ENCODE peak calls at places on chromosome 16, in four cellular contexts. Q is WERI-Rb-1, M is lung, E is DND-41. I is an unnamed sample.

GRCh38 chr16:20878682-20879147 is 21.4 kb downstream of the DCUN1D3 start:
- DNase-seq in E (no peak), M (no peak), Q (no peak), I (no peak)

GRCh38 chr16:84513111-84514065 is 8.9 kb upstream of the MEAK7 start:
- DNase-seq in Q (peak; percentile 34), E (no peak), M (no peak), I (no peak)

GRCh38 chr16:81532491-81533174 is 88.0 kb downstream of the CMIP start:
- DNase-seq in M (no peak), E (no peak), Q (no peak), I (no peak)

GRCh38 chr16:50603206-50604064 is 55.2 kb downstream of the NKD1 start:
- DNase-seq in E (peak; percentile 29), Q (no peak), M (no peak), I (no peak)

GRCh38 chr16:89945654-89946053 is 2.9 kb upstream of the DEF8 start:
- DNase-seq in E (no peak), Q (no peak), M (peak; percentile 52), I (no peak)

GRCh38 chr16:23134274-23134673 is 15.0 kb downstream of the USP31 start:
- DNase-seq in E (no peak), Q (no peak), M (no peak), I (no peak)

GRCh38 chr16:26806641-26807040 is 260.1 kb upstream of the C16orf82 start:
- DNase-seq in E (no peak), Q (no peak), M (no peak), I (no peak)

GRCh38 chr16:29784157-29784556 is 6.1 kb downstream of the ZG16 start:
- DNase-seq in Q (no peak), E (no peak), M (no peak), I (no peak)

GRCh38 chr16:89737341-89738071 is 16.2 kb downstream of the ZNF276 start:
- DNase-seq in Q (no peak), E (peak; percentile 36), M (no peak), I (peak; percentile 71)

GRCh38 chr16:29146266-29146665 is 161.4 kb downstream of the LAT start:
- DNase-seq in M (no peak), Q (no peak), E (no peak), I (no peak)

GRCh38 chr16:81608515-81609209 is 164.1 kb downstream of the CMIP start:
- DNase-seq in Q (no peak), M (no peak), E (no peak), I (no peak)

GRCh38 chr16:31148281-31148728 is 1.6 kb downstream of the PRSS36 start:
- DNase-seq in M (peak; percentile 79), E (no peak), Q (no peak), I (no peak)

GRCh38 chr16:89383095-89384003 is 107.0 kb downstream of the ANKRD11 start:
- DNase-seq in M (peak; percentile 62), Q (peak; percentile 36), E (no peak), I (no peak)

GRCh38 chr16:9457215-9457614 is 365.8 kb downstream of the HAPSTR1 start:
- DNase-seq in E (no peak), Q (no peak), M (no peak), I (no peak)

GRCh38 chr16:10558746-10559641 is 21.4 kb downstream of the EMP2 start:
- DNase-seq in E (no peak), Q (no peak), M (peak; percentile 54), I (no peak)
- H3K4me3 ChIP-seq in E (no peak overlapping the region), Q (no peak overlapping the region), M (no peak overlapping the region), I (no peak overlapping the region)

DNA sequence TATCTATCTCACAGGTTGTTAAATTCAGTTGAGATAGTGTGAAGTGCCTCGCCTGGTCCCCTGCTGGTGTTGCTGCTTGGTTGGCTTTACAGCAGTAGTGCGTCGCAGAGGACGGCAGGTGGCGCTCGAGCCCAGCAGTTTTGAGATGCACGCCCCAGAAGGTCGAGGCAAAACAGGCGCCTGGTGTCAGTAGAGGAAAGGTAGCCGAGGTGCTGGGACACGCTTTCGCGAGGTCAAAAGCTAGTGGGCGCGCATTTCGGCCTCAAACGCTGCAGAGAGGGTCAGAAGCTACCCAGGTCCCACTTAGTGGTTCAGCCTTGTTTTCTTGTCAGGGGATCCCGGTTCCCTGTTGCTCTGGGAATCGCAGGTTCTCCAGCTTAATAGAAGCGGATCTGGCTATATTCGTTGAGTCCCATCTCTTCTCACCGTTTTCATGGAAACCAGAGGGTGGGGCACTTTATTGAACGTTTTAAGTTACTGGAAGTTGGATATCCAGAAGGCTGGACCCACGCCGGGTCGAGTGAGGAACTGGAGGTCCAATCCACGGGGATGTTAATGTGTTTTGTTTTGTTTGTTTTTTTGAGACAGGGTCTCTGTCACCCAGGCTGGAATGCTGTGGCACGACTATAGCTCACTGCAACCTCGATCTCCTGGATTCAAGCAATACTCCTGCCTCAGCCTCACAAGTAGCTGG is 10.3 kb upstream of the ZFP90 start:
- DNase-seq in M (peak; percentile 88), E (peak; percentile 88), Q (peak; percentile 87), I (peak; percentile 83)
- H3K4me3 ChIP-seq in M (no peak overlapping the region), E (no peak overlapping the region), Q (no peak overlapping the region), I (no peak overlapping the region)

GRCh38 chr16:46882304-46882939 is 1.7 kb upstream of the GPT2 start:
- DNase-seq in M (no peak), Q (no peak), E (no peak), I (no peak)
- H3K4me3 ChIP-seq in M (no peak overlapping the region), Q (no peak overlapping the region), E (no peak overlapping the region), I (no peak overlapping the region)

DNA sequence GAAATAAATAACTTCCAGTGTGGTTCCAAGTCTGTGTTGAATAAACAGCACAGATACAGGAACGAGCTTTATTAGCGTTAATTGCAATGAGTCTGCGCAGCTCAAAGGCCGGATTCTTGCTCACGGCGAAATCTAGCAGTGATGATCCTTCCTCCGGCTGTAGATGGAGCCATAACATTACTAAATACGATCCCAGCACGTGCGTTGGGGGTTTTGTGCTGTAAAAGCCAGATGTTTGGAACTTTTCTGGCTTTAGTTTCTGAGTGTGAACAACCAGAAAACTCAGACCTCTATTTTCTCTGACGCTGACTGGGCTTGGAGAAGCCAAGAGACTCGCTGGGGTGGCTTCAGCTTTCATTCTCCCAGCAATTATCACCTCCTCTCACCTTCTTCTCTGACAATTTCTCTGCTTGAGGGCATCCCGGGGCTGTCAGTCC is 47.0 kb upstream of the AKTIP start:
- DNase-seq in Q (peak; percentile 41), M (peak; percentile 62), E (peak; percentile 81), I (peak; percentile 50)
- H3K4me3 ChIP-seq in Q (no peak overlapping the region), M (no peak overlapping the region), E (no peak overlapping the region), I (no peak overlapping the region)

DNA sequence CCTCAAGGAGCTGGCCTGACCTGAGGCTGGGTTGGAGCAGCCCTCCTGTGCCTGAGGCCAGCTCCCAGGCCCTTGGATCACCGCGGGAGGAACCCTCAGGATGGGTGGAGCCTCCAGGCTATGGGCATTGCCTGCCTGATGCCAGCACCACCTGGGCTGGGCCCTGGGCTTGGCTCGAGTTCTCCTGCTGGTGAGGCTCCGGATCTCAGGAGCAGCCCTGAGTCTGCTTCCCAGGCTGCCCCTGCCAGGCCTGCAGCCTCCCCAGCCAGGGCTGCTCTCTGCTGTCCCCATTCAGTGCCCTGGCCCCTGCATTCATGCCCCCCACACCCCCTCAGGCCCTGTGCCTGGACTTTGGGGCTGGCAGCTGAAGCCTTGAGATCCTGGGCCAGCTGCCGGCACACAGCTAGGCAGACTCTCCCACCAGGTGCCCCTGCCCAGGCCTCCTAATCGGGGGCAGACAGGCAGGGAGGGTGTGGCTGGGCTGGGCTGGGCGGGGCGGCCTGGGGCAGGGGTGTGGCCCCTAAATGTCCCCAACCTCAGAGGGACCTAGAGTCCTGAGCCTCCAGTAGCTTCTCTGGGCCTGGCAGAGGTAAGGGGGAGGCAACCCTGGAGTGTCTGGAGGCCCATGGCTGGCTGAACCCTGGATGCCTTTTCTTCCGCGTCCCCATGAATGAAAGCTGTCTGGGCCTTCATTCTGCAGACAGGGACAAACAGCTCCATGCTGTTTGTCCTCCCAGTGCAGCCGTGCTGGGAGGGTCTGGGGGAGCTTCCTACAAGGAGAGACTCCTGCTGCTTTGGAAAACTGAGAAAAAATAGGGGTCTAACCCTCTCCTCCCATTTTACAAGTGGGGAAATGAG is 1.1 kb upstream of the PIGQ start:
- DNase-seq in Q (no peak), E (no peak), M (no peak), I (no peak)
- H3K4me3 ChIP-seq in Q (no peak overlapping the region), E (peak overlapping the region; percentile 68), M (no peak overlapping the region), I (peak overlapping the region; percentile 72)

GRCh38 chr16:24138024-24138423 is 118.1 kb upstream of the CACNG3 start:
- DNase-seq in Q (no peak), M (no peak), E (no peak), I (no peak)
- H3K4me3 ChIP-seq in Q (no peak overlapping the region), M (no peak overlapping the region), E (no peak overlapping the region), I (no peak overlapping the region)

DNA sequence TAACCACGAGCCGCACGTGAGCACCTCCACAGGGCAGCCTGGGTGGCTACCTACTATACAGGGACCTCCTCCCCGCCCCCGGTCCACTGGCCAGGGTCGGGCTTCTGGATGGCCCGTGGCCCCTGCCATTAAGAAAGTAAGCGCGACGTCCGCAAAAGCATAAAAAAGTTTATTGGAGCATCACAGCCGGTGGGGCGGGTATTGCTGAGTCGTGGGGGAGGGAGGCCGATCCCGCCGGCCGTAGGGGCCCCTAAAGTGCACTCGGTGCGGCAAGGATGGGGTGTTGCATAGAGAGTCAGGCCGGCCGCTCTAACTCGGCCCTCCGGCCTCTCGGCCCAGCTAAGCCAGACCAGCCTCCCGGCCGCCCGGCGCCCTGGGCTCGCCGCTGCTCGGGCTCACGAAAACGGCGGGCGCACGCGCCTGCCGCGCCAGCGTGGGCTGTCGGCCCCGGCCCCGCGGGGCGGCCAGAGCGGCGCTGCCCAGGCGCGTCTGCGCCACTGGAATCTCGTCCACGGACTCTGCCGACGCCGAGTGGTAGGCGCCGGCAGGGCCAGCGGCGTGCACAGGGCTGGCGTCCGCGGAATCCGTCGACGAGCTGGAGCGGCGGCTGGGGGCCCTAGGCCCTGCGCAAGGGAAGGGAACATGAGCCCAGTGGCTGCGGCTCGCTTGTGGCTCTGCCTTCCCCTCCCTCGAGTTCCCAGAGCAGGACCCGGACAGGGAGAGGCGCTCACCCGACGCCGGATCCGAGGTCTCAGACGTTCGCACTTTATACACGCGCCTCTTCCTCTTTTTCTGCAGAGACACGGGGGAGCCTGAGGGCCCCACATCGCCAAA is 1.2 kb upstream of the TPPP3 start:
- DNase-seq in M (no peak), E (no peak), Q (no peak), I (no peak)
- H3K4me3 ChIP-seq in M (no peak overlapping the region), E (no peak overlapping the region), Q (no peak overlapping the region), I (no peak overlapping the region)

GRCh38 chr16:52547834-52548215 is 882 bp upstream of the TOX3 start:
- DNase-seq in Q (no peak), M (no peak), E (no peak), I (no peak)

GRCh38 chr16:52547001-52547833 is at the start of gene TOX3:
- DNase-seq in M (no peak), E (no peak), Q (peak; percentile 61), I (no peak)

GRCh38 chr16:52546291-52546941 is 527 bp downstream of the TOX3 start:
- DNase-seq in M (no peak), Q (peak; percentile 9), E (no peak), I (no peak)

GRCh38 chr16:52549011-52549692 is 2.2 kb upstream of the TOX3 start:
- DNase-seq in E (no peak), M (no peak), Q (no peak), I (no peak)

GRCh38 chr16:52548261-52549010 is 1.5 kb upstream of the TOX3 start:
- DNase-seq in E (no peak), Q (no peak), M (no peak), I (no peak)
- H3K4me3 ChIP-seq in E (no peak overlapping the region), Q (no peak overlapping the region), M (no peak overlapping the region), I (no peak overlapping the region)

I was measured in CD8-positive, alpha-beta memory T cell.